ENCODE peak calls at places on chromosomes 11 and 22, in nine cellular contexts. E, T, M, R, N, W, G, U and D are unnamed samples.

GRCh38 chr22:48438791-48439559 is 1388.7 kb downstream of the BRD1 start:
- DNase-seq in E (no peak), T (no peak), M (no peak), R (no peak), N (no peak), W (no peak), G (no peak), U (no peak), D (no peak)

GRCh38 chr11:19199766-19200165 is 2.0 kb downstream of the CSRP3 start:
- DNase-seq in E (no peak), T (no peak), M (no peak), R (no peak), N (peak; percentile 13), W (no peak), G (no peak), U (no peak), D (no peak)

GRCh38 chr11:121293276-121293569 is 652 bp downstream of the SC5D start:
- DNase-seq in E (no peak), T (no peak), M (no peak), R (no peak), N (peak; percentile 51), W (no peak), G (no peak), U (peak; percentile 30), D (peak; percentile 26)

GRCh38 chr11:72720806-72721205 is 31.4 kb downstream of the ARAP1 start:
- DNase-seq in E (no peak), T (no peak), M (no peak), R (no peak), N (no peak), W (no peak), G (peak; percentile 60), U (no peak), D (no peak)

GRCh38 chr11:3121416-3121815 is 43.7 kb downstream of the OSBPL5 start:
- DNase-seq in E (no peak), T (no peak), M (no peak), R (no peak), N (no peak), W (no peak), G (peak; percentile 55), U (no peak), D (no peak)

GRCh38 chr11:128835741-128836410 is 31.2 kb downstream of the KCNJ1 start:
- DNase-seq in E (no peak), T (no peak), M (peak; percentile 32), R (no peak), N (peak; percentile 33), W (no peak), G (no peak), U (no peak), D (no peak)

GRCh38 chr11:65414776-65415498 is 7.7 kb upstream of the NEAT1 start:
- DNase-seq in E (no peak), T (no peak), M (no peak), R (peak; percentile 18), N (peak; percentile 16), W (no peak), G (peak; percentile 40), U (peak; percentile 74), D (peak; percentile 2)

GRCh38 chr11:67732045-67732787 is 57.8 kb upstream of the ALDH3B2 start:
- DNase-seq in E (peak; percentile 57), T (peak; percentile 2), M (no peak), R (no peak), N (no peak), W (peak; percentile 58), G (peak; percentile 74), U (no peak), D (no peak)

GRCh38 chr11:76667856-76668255 is 2.7 kb downstream of the LRRC32 start:
- DNase-seq in E (no peak), T (no peak), M (no peak), R (no peak), N (no peak), W (no peak), G (peak; percentile 21), U (no peak), D (no peak)

GRCh38 chr11:95256204-95256819 is 25.3 kb upstream of the SESN3 start:
- DNase-seq in E (peak; percentile 8), T (no peak), M (no peak), R (no peak), N (peak; percentile 65), W (no peak), G (no peak), U (peak; percentile 64), D (peak; percentile 25)

GRCh38 chr11:6995703-6996102 is 24.4 kb downstream of the ZNF214 start:
- DNase-seq in E (no peak), T (no peak), M (no peak), R (no peak), N (peak; percentile 21), W (no peak), G (no peak), U (peak; percentile 2), D (no peak)

GRCh38 chr11:66044757-66045156 is 4.2 kb downstream of the GAL3ST3 start:
- DNase-seq in E (no peak), T (peak; percentile 23), M (no peak), R (no peak), N (no peak), W (no peak), G (no peak), U (no peak), D (no peak)

GRCh38 chr11:110091995-110092576 is 1.1 kb upstream of the ZC3H12C start:
- DNase-seq in E (no peak), T (no peak), M (no peak), R (no peak), N (peak; percentile 42), W (peak; percentile 32), G (no peak), U (peak; percentile 41), D (peak; percentile 35)

GRCh38 chr11:75142714-75143419 is 8.0 kb upstream of the SLCO2B1 start:
- DNase-seq in E (peak; percentile 44), T (peak; percentile 41), M (peak; percentile 25), R (peak; percentile 54), N (peak; percentile 97), W (no peak), G (no peak), U (peak; percentile 93), D (peak; percentile 89)
- H3K4me3 ChIP-seq in E (peak overlapping the region; percentile 16), T (peak overlapping the region; percentile 2), M (no peak overlapping the region), R (no peak overlapping the region), N (no peak overlapping the region), W (no peak overlapping the region), G (no peak overlapping the region), U (no peak overlapping the region), D (no peak overlapping the region)

DNA sequence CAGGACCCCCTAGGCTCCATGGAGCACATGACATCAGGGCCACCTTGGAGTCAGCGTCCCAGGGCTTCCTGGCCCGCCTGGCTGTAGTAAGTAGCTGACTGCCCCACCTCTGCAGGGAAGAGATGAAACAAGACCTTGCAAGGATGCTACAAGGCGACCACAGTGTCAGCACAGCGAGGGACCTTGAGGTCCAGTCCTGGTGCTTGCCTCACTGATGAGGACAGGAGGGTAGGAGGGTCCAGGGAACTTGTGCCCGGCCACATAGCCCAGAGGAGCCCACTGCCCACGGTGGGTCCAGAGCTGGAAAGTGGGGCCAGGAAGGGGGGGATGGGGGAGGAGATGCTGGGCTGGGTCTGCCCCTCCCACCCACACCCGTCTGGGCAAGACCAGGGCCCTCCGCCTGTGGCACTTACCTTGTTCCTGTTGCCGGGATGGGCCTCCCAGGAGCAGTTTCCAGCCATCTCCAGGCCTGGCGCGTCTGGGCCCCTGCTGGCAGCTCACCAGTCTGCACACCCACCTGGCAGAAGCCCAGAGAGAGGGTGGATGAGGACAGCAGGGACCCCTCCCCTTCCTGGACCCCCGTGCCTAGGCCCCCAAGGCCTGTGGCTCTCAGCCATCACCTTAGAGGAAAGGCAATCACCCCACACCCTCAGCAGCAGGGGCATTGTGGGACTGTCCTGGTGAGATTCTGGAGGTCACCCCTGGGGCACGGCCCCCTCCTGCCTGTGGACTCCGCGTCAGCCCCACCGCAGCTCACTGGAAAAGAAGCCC is 3.4 kb downstream of the MRGPRF start:
- DNase-seq in E (no peak), T (no peak), M (peak; percentile 32), R (peak; percentile 29), N (no peak), W (no peak), G (peak; percentile 54), U (no peak), D (no peak)
- H3K4me3 ChIP-seq in E (no peak overlapping the region), T (no peak overlapping the region), M (peak overlapping the region; percentile 67), R (peak overlapping the region; percentile 61), N (no peak overlapping the region), W (no peak overlapping the region), G (no peak overlapping the region), U (no peak overlapping the region), D (no peak overlapping the region)

GRCh38 chr22:17436981-17437410 is 67.7 kb downstream of the CECR2 start:
- DNase-seq in E (no peak), T (no peak), M (no peak), R (no peak), N (no peak), W (peak; percentile 93), G (no peak), U (no peak), D (no peak)
- H3K4me3 ChIP-seq in E (no peak overlapping the region), T (no peak overlapping the region), M (no peak overlapping the region), R (no peak overlapping the region), N (no peak overlapping the region), W (peak overlapping the region; percentile 30), G (no peak overlapping the region), U (no peak overlapping the region), D (no peak overlapping the region)

GRCh38 chr11:118057424-118058145 is 19.3 kb upstream of the TMPRSS4 start:
- DNase-seq in E (no peak), T (no peak), M (no peak), R (no peak), N (no peak), W (no peak), G (no peak), U (no peak), D (no peak)
- H3K4me3 ChIP-seq in E (no peak overlapping the region), T (no peak overlapping the region), M (no peak overlapping the region), R (no peak overlapping the region), N (no peak overlapping the region), W (no peak overlapping the region), G (no peak overlapping the region), U (no peak overlapping the region), D (no peak overlapping the region)

DNA sequence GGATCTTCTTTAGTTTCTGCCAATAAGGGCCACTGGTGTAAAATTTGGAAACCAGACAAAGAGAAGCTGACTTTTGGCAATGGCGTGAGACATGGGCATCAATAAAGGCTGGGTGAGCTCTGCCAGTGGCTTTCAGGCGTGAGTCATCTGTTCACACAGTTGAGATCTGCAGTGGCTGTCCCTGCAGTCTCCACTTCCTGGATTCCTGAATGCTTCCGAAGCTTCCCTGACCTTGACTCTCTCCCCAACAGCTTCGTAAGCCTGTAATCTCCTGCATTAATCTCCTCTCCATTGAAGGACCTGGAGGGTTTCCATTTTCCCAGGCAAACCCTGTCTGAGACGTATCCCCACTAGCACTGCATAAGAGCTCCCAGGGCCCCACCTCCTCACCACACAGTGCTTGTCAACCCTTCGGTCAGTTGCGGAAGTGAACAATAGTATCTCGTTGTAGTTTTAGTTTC is 574.7 kb downstream of the TBC1D22A start:
- DNase-seq in E (no peak), T (no peak), M (peak; percentile 41), R (no peak), N (peak; percentile 54), W (no peak), G (no peak), U (peak; percentile 47), D (peak; percentile 16)
- H3K4me3 ChIP-seq in E (no peak overlapping the region), T (no peak overlapping the region), M (no peak overlapping the region), R (no peak overlapping the region), N (peak overlapping the region; percentile 12), W (no peak overlapping the region), G (no peak overlapping the region), U (no peak overlapping the region), D (no peak overlapping the region)

DNA sequence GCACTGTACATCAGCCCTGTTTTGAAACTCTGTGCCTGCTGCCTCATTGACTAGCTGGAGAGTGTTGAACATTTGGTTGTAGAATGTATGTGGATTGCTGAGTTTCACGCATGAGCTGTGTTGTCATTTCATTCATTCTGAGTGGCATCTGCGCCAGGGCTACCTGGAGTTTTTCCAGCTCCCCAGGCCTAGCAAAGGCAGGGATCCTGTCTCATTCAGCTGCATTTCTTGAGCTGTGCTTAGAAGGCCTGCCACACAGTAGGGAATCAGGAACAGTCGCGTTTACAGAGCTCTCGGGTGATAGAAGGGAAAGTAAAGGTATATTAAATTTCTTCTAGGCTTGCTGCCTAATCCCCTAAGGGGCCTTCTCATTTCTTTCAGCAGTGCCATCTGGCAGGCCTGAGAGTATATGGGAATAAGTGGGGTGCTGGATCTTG is 44.3 kb downstream of the PTPRJ start:
- DNase-seq in E (no peak), T (no peak), M (no peak), R (no peak), N (no peak), W (no peak), G (no peak), U (no peak), D (no peak)
- H3K4me3 ChIP-seq in E (no peak overlapping the region), T (no peak overlapping the region), M (no peak overlapping the region), R (no peak overlapping the region), N (no peak overlapping the region), W (no peak overlapping the region), G (no peak overlapping the region), U (no peak overlapping the region), D (no peak overlapping the region)